ENCODE peak calls at places on chromosomes 3 and 15, in seven cellular contexts. Y, B, C, I, R, Z and V are unnamed samples.

GRCh38 chr3:174620855-174621457 is 238.2 kb upstream of the NAALADL2 start:
- DNase-seq in Z (no peak), B (no peak), I (no peak), Y (no peak), R (no peak), C (no peak), V (no peak)

GRCh38 chr15:45184562-45185041 is 3.2 kb downstream of the SHF start:
- DNase-seq in Y (no peak), Z (no peak), B (no peak), R (no peak), I (no peak), C (peak; percentile 59), V (no peak)

GRCh38 chr15:75207618-75208500 is 6.2 kb downstream of the C15orf39 start:
- DNase-seq in Z (no peak), C (no peak), Y (no peak), R (no peak), B (no peak), I (no peak), V (no peak)

GRCh38 chr15:63718590-63719035 is 115.1 kb downstream of the HERC1 start:
- DNase-seq in I (peak; percentile 40), Y (peak; percentile 42), C (no peak), B (no peak), R (peak; percentile 75), Z (peak; percentile 23), V (no peak)

GRCh38 chr3:69997486-69998307 is 1.8 kb upstream of the SAMMSON start:
- DNase-seq in I (no peak), B (no peak), R (no peak), Z (no peak), Y (no peak), C (no peak), V (no peak)

GRCh38 chr15:49282366-49282765 is 112.3 kb downstream of the GALK2 start:
- DNase-seq in Z (no peak), B (no peak), Y (peak; percentile 82), I (peak; percentile 90), C (no peak), R (peak; percentile 95), V (no peak)

GRCh38 chr15:73631915-73632669 is 1.1 kb downstream of the NPTN start:
- DNase-seq in R (peak; percentile 61), B (no peak), C (no peak), Z (no peak), I (no peak), Y (no peak), V (no peak)

GRCh38 chr15:60528530-60528929 is 49.6 kb upstream of the ICE2 start:
- DNase-seq in C (no peak), B (no peak), Z (no peak), Y (no peak), I (no peak), R (peak; percentile 38), V (no peak)

GRCh38 chr3:154301556-154301955 is 22.7 kb downstream of the DHX36 start:
- DNase-seq in Z (no peak), I (no peak), Y (no peak), B (no peak), C (no peak), R (no peak), V (no peak)

GRCh38 chr15:80636675-80637074 is 58.4 kb upstream of the ABHD17C start:
- DNase-seq in Z (no peak), R (no peak), I (no peak), B (no peak), Y (no peak), C (no peak), V (no peak)
- TF ChIP-seq CTCF in Z (no peak), R (no peak), I (no peak), B (no peak), Y (no peak), C (no peak), V (no peak)

DNA sequence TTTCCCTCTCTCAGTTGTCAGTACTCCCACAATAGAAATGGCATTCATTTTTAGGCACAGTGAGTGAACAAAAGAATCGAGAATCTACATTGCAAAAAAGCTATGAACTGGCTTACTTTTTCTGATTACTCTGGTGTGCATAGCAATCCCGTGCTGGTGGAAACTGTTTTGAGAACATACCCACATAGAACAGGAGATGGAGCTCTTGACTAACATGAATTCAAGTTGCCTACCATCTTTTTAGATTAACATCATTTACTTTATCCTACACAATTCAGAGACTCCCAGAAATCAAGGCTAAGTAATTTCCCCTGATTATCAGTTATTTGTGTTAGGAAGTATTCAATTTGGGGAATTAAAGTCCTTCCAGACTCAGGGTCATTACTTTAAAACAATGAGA is 326.6 kb downstream of the ARPP21 start:
- DNase-seq in R (peak; percentile 81), C (peak; percentile 20), Z (no peak), B (no peak), I (no peak), Y (no peak), V (no peak)
- TF ChIP-seq CTCF in R (peak; percentile 71), C (peak; percentile 57), Z (peak; percentile 60), B (peak; percentile 37), I (peak; percentile 61), Y (peak; percentile 62), V (peak; percentile 13)

GRCh38 chr3:10855083-10855870 is 39.2 kb downstream of the SLC6A11 start:
- DNase-seq in C (no peak), R (no peak), Y (no peak), B (no peak), Z (no peak), I (no peak), V (no peak)

GRCh38 chr3:10852031-10852795 is 36.2 kb downstream of the SLC6A11 start:
- DNase-seq in C (no peak), B (no peak), Z (no peak), Y (no peak), I (no peak), R (no peak), V (no peak)

DNA sequence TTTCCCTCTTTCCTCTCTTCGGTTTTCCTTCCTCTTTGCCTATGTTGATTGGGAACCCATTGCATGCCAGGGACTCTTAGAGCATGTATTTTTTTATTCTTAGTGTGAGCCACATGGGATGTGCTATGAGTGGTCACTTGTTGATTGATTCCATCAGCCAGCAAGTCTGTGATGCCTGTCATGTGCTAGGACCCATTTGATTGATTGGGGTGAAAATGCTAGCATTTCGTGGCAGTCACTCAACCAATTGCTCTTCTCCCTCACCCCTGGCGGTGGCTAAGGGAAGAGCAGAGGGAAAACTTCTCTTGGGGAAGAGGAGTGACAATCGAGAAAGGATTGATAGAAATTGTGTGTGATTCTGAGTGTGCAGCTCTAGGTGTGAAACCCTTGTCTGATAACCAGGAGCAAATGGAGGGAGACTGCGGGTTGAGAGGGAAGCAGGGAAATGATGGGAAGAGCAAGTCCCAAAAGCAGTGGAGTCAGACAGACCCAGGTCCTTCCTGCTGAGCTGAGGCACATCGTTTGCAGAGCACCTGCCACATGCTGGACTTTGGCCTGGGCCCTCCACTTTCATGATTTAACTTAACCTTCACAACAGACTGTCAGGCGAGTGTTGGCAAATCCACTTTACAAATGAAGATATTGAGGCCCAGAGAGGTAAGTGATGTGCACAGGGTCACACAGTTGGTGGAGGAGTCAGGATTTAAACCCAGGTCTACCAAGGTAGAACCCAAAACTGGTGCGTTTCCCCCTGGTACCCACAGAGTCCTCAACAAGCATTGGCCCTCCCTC is 40.0 kb downstream of the SLC6A11 start:
- DNase-seq in B (no peak), C (no peak), Y (no peak), Z (no peak), I (no peak), R (no peak), V (no peak)
- TF ChIP-seq CTCF in B (no peak), C (no peak), Y (peak; percentile 2), Z (peak; percentile 17), I (peak; percentile 43), R (peak; percentile 53), V (no peak)

GRCh38 chr3:62667714-62668113 is 207.5 kb downstream of the CADPS start:
- DNase-seq in Y (no peak), Z (no peak), R (no peak), C (peak; percentile 52), B (no peak), I (no peak), V (no peak)
- TF ChIP-seq CTCF in Y (no peak), Z (peak; percentile 8), R (no peak), C (peak; percentile 56), B (no peak), I (no peak), V (no peak)

GRCh38 chr3:129248286-129248979 is 973 bp upstream of the COPG1 start:
- DNase-seq in I (no peak), Z (no peak), Y (no peak), R (no peak), C (no peak), B (no peak), V (no peak)

GRCh38 chr3:129249284-129250065 is at the start of gene COPG1:
- DNase-seq in B (peak; percentile 97), C (peak; percentile 85), Z (peak; percentile 43), I (peak; percentile 45), Y (peak; percentile 73), R (peak; percentile 89), V (peak; percentile 98)

GRCh38 chr3:129245141-129245540 is 4.3 kb upstream of the COPG1 start:
- DNase-seq in Z (no peak), C (no peak), Y (no peak), I (no peak), R (no peak), B (no peak), V (no peak)

GRCh38 chr3:129246636-129247035 is 2.8 kb upstream of the COPG1 start:
- DNase-seq in B (no peak), R (no peak), I (no peak), Z (no peak), Y (no peak), C (no peak), V (no peak)
- TF ChIP-seq CTCF in B (no peak), R (no peak), I (no peak), Z (no peak), Y (no peak), C (no peak), V (no peak)

DNA sequence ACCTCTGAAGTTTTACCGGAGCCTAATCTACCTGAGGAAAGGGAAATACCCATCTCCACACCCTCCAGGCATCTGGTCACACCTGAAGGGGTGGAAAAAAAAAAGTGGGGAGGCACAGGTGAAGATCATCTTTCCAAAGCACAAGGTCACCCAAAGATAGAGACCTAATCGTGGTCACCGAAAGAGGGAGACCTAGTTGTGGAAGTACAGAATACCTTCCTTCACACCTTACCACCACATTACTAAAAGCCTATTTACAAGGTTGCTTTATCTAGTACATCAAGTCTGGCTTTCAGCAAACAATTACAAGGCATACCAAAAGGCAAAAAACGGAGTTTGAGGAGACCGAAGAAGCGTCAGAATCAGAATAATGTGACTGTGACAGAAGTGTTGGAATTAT is 110.0 kb upstream of the ARPP21 start:
- DNase-seq in B (no peak), C (no peak), Y (no peak), Z (no peak), R (no peak), I (no peak), V (no peak)
- TF ChIP-seq CTCF in B (no peak), C (no peak), Y (no peak), Z (no peak), R (no peak), I (no peak), V (no peak)

GRCh38 chr3:197749601-197750395 is at the start of gene FYTTD1:
- DNase-seq in C (peak; percentile 79), Z (peak; percentile 29), I (no peak), Y (peak; percentile 54), B (peak; percentile 92), R (peak; percentile 80), V (peak; percentile 93)
- TF ChIP-seq CTCF in C (peak; percentile 37), Z (peak; percentile 12), I (peak; percentile 27), Y (peak; percentile 30), B (peak; percentile 77), R (peak; percentile 42), V (peak; percentile 74)